ENCODE peak calls at places on chromosomes 11 and 22, in seven cellular contexts. T is stimulated activated CD4-positive, alpha-beta T cell treated with anti-CD3 and anti-CD28 coated beads, Interleukin-4, amount 100 ng/mL, for 24 hours; Q is NB4; Z is nephron progenitor cell; S is iPS-NIHi11; B is occipital lobe; A is MCF 10A. E is an unnamed sample.

GRCh38 chr22:48592931-48593330 is 1234.7 kb downstream of the BRD1 start:
- DNase-seq in T (no peak), Q (no peak), Z (no peak), S (no peak), B (no peak), A (no peak), E (no peak)

GRCh38 chr11:72575533-72576170 is 98.6 kb downstream of the PDE2A start:
- DNase-seq in T (no peak), Q (no peak), Z (no peak), S (no peak), B (no peak), A (no peak), E (no peak)

GRCh38 chr11:92276773-92277172 is 52.2 kb downstream of the FAT3 start:
- DNase-seq in T (no peak), Q (no peak), Z (no peak), S (no peak), B (no peak), A (peak), E (no peak)

GRCh38 chr11:66559141-66559861 is 9.1 kb downstream of the CTSF start:
- DNase-seq in T (peak), Q (no peak), Z (no peak), S (peak), B (no peak), A (no peak), E (no peak)

GRCh38 chr22:21698430-21699329 is 32.9 kb downstream of the PPIL2 start:
- DNase-seq in T (no peak), Q (no peak), Z (peak), S (no peak), B (no peak), A (no peak), E (no peak)

GRCh38 chr11:74636633-74637184 is 44.3 kb downstream of the POLD3 start:
- DNase-seq in T (no peak), Q (peak), Z (no peak), S (no peak), B (no peak), A (peak), E (no peak)

GRCh38 chr11:10856689-10857603 is 907 bp downstream of the ZBED5 start:
- DNase-seq in T (peak), Q (peak), Z (peak), S (peak), B (no peak), A (peak), E (peak)

GRCh38 chr22:46337870-46338269 is 2.4 kb downstream of the TRMU start:
- DNase-seq in T (no peak), Q (no peak), Z (no peak), S (no peak), B (no peak), A (no peak), E (no peak)

GRCh38 chr22:41913842-41914534 is 886 bp downstream of the SHISA8 start:
- DNase-seq in T (no peak), Q (no peak), Z (peak), S (peak), B (no peak), A (no peak), E (no peak)

GRCh38 chr11:86183694-86184093 is 60.9 kb upstream of the EED start:
- DNase-seq in T (peak), Q (peak), Z (no peak), S (no peak), B (no peak), A (peak), E (no peak)

E was measured in Karpas-422.